ENCODE peak calls at places on chromosomes 2 and 18, in six cellular contexts. One of them, this sample, is unnamed. For H3K27me3 and H3K9me3, the result is how much of the 10 kb centered on the place peaks cover.

GRCh38 chr2:197107291-197108269 is 181.1 kb upstream of the PGAP1 start:
- DNase-seq in CD4-positive, CD25-positive, alpha-beta regulatory T cell: no peak
- DNase-seq in right lobe of liver: no peak
- DNase-seq in fibroblast of lung: peak
- DNase-seq in upper lobe of right lung: no peak
- DNase-seq in lower lobe of right lung: no peak
- DNase-seq in this sample: no peak

GRCh38 chr2:25821225-25822056 is 56.8 kb downstream of the ASXL2 start:
- DNase-seq in right lobe of liver: no peak
- DNase-seq in upper lobe of right lung: no peak
- DNase-seq in lower lobe of right lung: no peak
- DNase-seq in fibroblast of lung: peak
- DNase-seq in CD4-positive, CD25-positive, alpha-beta regulatory T cell: no peak
- DNase-seq in this sample: no peak

GRCh38 chr2:66574701-66575624 is 140.0 kb downstream of the MEIS1 start:
- DNase-seq in upper lobe of right lung: no peak
- DNase-seq in right lobe of liver: peak
- DNase-seq in lower lobe of right lung: no peak
- DNase-seq in fibroblast of lung: peak
- DNase-seq in CD4-positive, CD25-positive, alpha-beta regulatory T cell: no peak
- DNase-seq in this sample: peak

GRCh38 chr2:128448331-128449225 is 129.9 kb upstream of the HS6ST1 start:
- DNase-seq in fibroblast of lung: no peak
- DNase-seq in right lobe of liver: no peak
- DNase-seq in upper lobe of right lung: peak
- DNase-seq in CD4-positive, CD25-positive, alpha-beta regulatory T cell: no peak
- DNase-seq in lower lobe of right lung: no peak
- DNase-seq in this sample: no peak

GRCh38 chr2:46392561-46393351 is 86.6 kb upstream of the TMEM247 start:
- DNase-seq in upper lobe of right lung: no peak
- DNase-seq in right lobe of liver: no peak
- DNase-seq in CD4-positive, CD25-positive, alpha-beta regulatory T cell: no peak
- DNase-seq in fibroblast of lung: no peak
- DNase-seq in lower lobe of right lung: no peak
- DNase-seq in this sample: no peak

GRCh38 chr18:35406666-35407065 is 29.5 kb upstream of the ZNF396 start:
- DNase-seq in upper lobe of right lung: no peak
- DNase-seq in fibroblast of lung: no peak
- DNase-seq in lower lobe of right lung: no peak
- DNase-seq in right lobe of liver: no peak
- DNase-seq in CD4-positive, CD25-positive, alpha-beta regulatory T cell: no peak
- DNase-seq in this sample: no peak

GRCh38 chr2:69291004-69291650 is 95.9 kb downstream of the GFPT1 start:
- DNase-seq in CD4-positive, CD25-positive, alpha-beta regulatory T cell: no peak
- DNase-seq in fibroblast of lung: peak
- DNase-seq in upper lobe of right lung: no peak
- DNase-seq in lower lobe of right lung: no peak
- DNase-seq in right lobe of liver: no peak
- DNase-seq in this sample: peak

GRCh38 chr18:77632738-77633137 is 383.1 kb downstream of the GALR1 start:
- DNase-seq in CD4-positive, CD25-positive, alpha-beta regulatory T cell: no peak
- DNase-seq in fibroblast of lung: no peak
- DNase-seq in right lobe of liver: no peak
- DNase-seq in lower lobe of right lung: no peak
- DNase-seq in upper lobe of right lung: no peak
- DNase-seq in this sample: no peak

GRCh38 chr2:241280291-241280690 is 35.2 kb downstream of the HDLBP start:
- DNase-seq in upper lobe of right lung: no peak
- DNase-seq in lower lobe of right lung: no peak
- DNase-seq in right lobe of liver: no peak
- DNase-seq in fibroblast of lung: no peak
- DNase-seq in CD4-positive, CD25-positive, alpha-beta regulatory T cell: no peak
- DNase-seq in this sample: no peak

GRCh38 chr2:8605350-8606065 is 76.3 kb upstream of the ID2 start:
- DNase-seq in right lobe of liver: no peak
- DNase-seq in fibroblast of lung: peak
- DNase-seq in lower lobe of right lung: peak
- DNase-seq in CD4-positive, CD25-positive, alpha-beta regulatory T cell: no peak
- DNase-seq in upper lobe of right lung: peak
- DNase-seq in this sample: no peak

GRCh38 chr2:31558401-31559295 is 22.1 kb downstream of the SRD5A2 start:
- DNase-seq in CD4-positive, CD25-positive, alpha-beta regulatory T cell: no peak
- DNase-seq in lower lobe of right lung: no peak
- DNase-seq in fibroblast of lung: peak
- DNase-seq in upper lobe of right lung: no peak
- DNase-seq in right lobe of liver: peak
- DNase-seq in this sample: no peak

GRCh38 chr18:75656035-75656434 is 228.5 kb upstream of the SMIM21 start:
- DNase-seq in lower lobe of right lung: no peak
- DNase-seq in CD4-positive, CD25-positive, alpha-beta regulatory T cell: no peak
- DNase-seq in fibroblast of lung: no peak
- DNase-seq in upper lobe of right lung: no peak
- DNase-seq in right lobe of liver: no peak
- DNase-seq in this sample: no peak

GRCh38 chr18:10213526-10213925 is 240.9 kb upstream of the APCDD1 start:
- DNase-seq in upper lobe of right lung: no peak
- DNase-seq in lower lobe of right lung: no peak
- DNase-seq in fibroblast of lung: peak
- DNase-seq in right lobe of liver: no peak
- DNase-seq in CD4-positive, CD25-positive, alpha-beta regulatory T cell: peak
- DNase-seq in this sample: no peak

GRCh38 chr18:11391636-11392035 is 217.8 kb upstream of the SLC35G4 start:
- DNase-seq in CD4-positive, CD25-positive, alpha-beta regulatory T cell: no peak
- DNase-seq in right lobe of liver: no peak
- DNase-seq in lower lobe of right lung: no peak
- DNase-seq in fibroblast of lung: no peak
- DNase-seq in upper lobe of right lung: no peak
- DNase-seq in this sample: no peak

GRCh38 chr2:71932027-71932779 is 215.5 kb downstream of the CYP26B1 start:
- DNase-seq in upper lobe of right lung: peak
- DNase-seq in fibroblast of lung: no peak
- DNase-seq in right lobe of liver: no peak
- DNase-seq in CD4-positive, CD25-positive, alpha-beta regulatory T cell: no peak
- DNase-seq in lower lobe of right lung: no peak
- DNase-seq in this sample: no peak

GRCh38 chr18:67513285-67513684 is 3.2 kb downstream of the DSEL start:
- DNase-seq in upper lobe of right lung: no peak
- DNase-seq in lower lobe of right lung: no peak
- DNase-seq in right lobe of liver: no peak
- DNase-seq in fibroblast of lung: peak
- DNase-seq in CD4-positive, CD25-positive, alpha-beta regulatory T cell: peak
- DNase-seq in this sample: no peak

GRCh38 chr2:134932864-134933526 is 14.4 kb downstream of the CCNT2 start:
- DNase-seq in lower lobe of right lung: no peak
- DNase-seq in CD4-positive, CD25-positive, alpha-beta regulatory T cell: no peak
- DNase-seq in upper lobe of right lung: no peak
- DNase-seq in right lobe of liver: no peak
- DNase-seq in fibroblast of lung: no peak
- DNase-seq in this sample: no peak

GRCh38 chr2:170965446-170966225 is 36.6 kb downstream of the GORASP2 start:
- DNase-seq in fibroblast of lung: peak
- DNase-seq in upper lobe of right lung: no peak
- DNase-seq in lower lobe of right lung: no peak
- DNase-seq in CD4-positive, CD25-positive, alpha-beta regulatory T cell: no peak
- DNase-seq in right lobe of liver: no peak
- DNase-seq in this sample: no peak

GRCh38 chr2:45390433-45390832 is 220.6 kb downstream of the SRBD1 start:
- DNase-seq in upper lobe of right lung: no peak
- DNase-seq in right lobe of liver: no peak
- DNase-seq in fibroblast of lung: no peak
- DNase-seq in CD4-positive, CD25-positive, alpha-beta regulatory T cell: no peak
- DNase-seq in lower lobe of right lung: no peak
- DNase-seq in this sample: no peak

GRCh38 chr2:36554531-36554930 is 43.4 kb downstream of the FEZ2 start:
- DNase-seq in right lobe of liver: no peak
- DNase-seq in CD4-positive, CD25-positive, alpha-beta regulatory T cell: no peak
- DNase-seq in lower lobe of right lung: no peak
- DNase-seq in upper lobe of right lung: no peak
- DNase-seq in fibroblast of lung: no peak
- DNase-seq in this sample: no peak

GRCh38 chr2:33236457-33236856 is 240.0 kb upstream of the RASGRP3 start:
- DNase-seq in CD4-positive, CD25-positive, alpha-beta regulatory T cell: no peak
- DNase-seq in fibroblast of lung: peak
- DNase-seq in right lobe of liver: no peak
- DNase-seq in lower lobe of right lung: no peak
- DNase-seq in upper lobe of right lung: no peak
- DNase-seq in this sample: no peak

GRCh38 chr18:41681138-41681881 is 273.7 kb upstream of the PIK3C3 start:
- DNase-seq in fibroblast of lung: peak
- DNase-seq in CD4-positive, CD25-positive, alpha-beta regulatory T cell: no peak
- DNase-seq in lower lobe of right lung: no peak
- DNase-seq in upper lobe of right lung: no peak
- DNase-seq in right lobe of liver: no peak
- DNase-seq in this sample: no peak

GRCh38 chr2:169184074-169184473 is 114.7 kb downstream of the DHRS9 start:
- DNase-seq in right lobe of liver: no peak
- DNase-seq in fibroblast of lung: no peak
- DNase-seq in CD4-positive, CD25-positive, alpha-beta regulatory T cell: no peak
- DNase-seq in lower lobe of right lung: no peak
- DNase-seq in upper lobe of right lung: no peak
- DNase-seq in this sample: no peak

GRCh38 chr2:77937366-77937765 is 415.2 kb upstream of the LRRTM4 start:
- DNase-seq in lower lobe of right lung: no peak
- DNase-seq in right lobe of liver: no peak
- DNase-seq in CD4-positive, CD25-positive, alpha-beta regulatory T cell: no peak
- DNase-seq in upper lobe of right lung: no peak
- DNase-seq in fibroblast of lung: no peak
- DNase-seq in this sample: no peak

DNA sequence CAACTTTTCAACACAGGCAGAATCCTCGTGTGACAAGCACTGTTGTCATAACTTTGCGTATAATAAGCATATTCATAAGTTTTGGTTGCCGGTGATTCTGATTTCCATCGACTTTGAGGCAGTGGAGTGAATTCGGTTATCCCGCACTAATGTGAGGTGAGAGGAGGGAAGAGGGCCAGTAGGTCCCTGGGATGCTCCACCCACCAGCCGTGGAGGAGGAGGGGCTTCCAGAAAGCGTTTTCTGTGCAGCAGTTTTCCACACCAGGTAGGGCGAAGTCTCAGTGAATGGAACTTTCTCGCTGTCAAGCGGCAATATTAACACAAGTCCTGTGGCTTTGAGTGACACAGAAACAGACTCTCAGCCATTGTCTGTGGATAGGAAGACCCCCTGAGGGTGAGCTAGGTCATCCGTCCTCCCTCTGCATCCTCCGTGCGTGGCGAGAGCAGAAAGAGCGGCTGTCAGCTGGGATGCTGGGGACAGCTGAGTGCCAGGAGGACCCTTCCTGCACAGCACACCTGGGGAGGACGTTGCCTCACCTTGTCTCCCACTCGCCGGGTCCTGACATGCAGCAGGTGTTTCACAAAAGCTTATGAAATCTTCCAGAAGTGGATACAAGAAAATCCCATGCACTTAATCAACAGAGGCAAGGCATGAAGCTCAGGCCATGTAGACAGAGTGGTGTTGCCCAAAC is 67.5 kb downstream of the DCDC2C start:
- DNase-seq in upper lobe of right lung: no peak
- DNase-seq in fibroblast of lung: no peak
- DNase-seq in lower lobe of right lung: no peak
- DNase-seq in CD4-positive, CD25-positive, alpha-beta regulatory T cell: no peak
- DNase-seq in right lobe of liver: no peak
- DNase-seq in this sample: no peak
- H3K27me3 ChIP-seq in upper lobe of right lung: under half
- H3K27me3 ChIP-seq in fibroblast of lung: under half
- H3K27me3 ChIP-seq in lower lobe of right lung: under half
- H3K27me3 ChIP-seq in CD4-positive, CD25-positive, alpha-beta regulatory T cell: under half
- H3K27me3 ChIP-seq in right lobe of liver: under half
- H3K27me3 ChIP-seq in this sample: under half

GRCh38 chr18:26008619-26009018 is 81.8 kb downstream of the SS18 start:
- DNase-seq in lower lobe of right lung: no peak
- DNase-seq in CD4-positive, CD25-positive, alpha-beta regulatory T cell: no peak
- DNase-seq in fibroblast of lung: no peak
- DNase-seq in right lobe of liver: no peak
- DNase-seq in upper lobe of right lung: no peak
- DNase-seq in this sample: no peak
- H3K9me3 ChIP-seq in lower lobe of right lung: under half
- H3K9me3 ChIP-seq in CD4-positive, CD25-positive, alpha-beta regulatory T cell: under half
- H3K9me3 ChIP-seq in fibroblast of lung: under half
- H3K9me3 ChIP-seq in right lobe of liver: under half
- H3K9me3 ChIP-seq in upper lobe of right lung: under half
- H3K9me3 ChIP-seq in this sample: under half

DNA sequence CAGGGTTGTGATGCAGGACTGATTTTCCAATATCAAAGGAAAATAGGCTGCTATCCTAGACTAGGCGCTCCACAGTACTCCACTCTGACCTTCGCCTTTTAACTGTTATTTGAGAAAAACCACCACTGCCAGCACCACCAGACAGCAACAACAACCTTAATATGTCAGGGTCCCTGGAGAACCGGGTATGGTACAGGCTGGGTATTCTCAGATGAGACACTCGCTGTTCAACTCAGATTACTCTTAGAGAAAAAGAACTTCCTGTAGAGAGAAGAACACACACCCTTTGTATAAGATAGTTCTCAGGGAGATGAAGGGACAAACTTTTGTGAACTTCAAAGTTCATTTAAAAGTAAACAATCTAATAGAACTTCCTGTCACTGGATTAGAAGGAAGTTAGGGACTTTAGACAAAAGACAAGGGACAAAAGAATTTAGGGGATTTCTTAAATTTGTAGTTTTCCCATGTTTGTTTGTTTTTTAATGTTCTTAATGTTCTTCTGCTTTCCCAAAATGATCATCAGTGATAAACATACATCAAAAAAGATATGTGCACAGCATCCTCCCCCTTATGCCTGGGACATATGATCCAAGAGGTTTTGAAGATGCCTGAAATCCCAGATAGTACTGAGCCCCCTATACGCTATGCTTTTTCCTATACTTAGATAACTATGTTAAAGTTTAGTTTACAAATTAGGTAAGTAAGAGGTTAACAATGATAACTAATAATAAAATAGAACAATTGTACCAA is 41.3 kb upstream of the PPP1R1C start:
- DNase-seq in CD4-positive, CD25-positive, alpha-beta regulatory T cell: no peak
- DNase-seq in right lobe of liver: no peak
- DNase-seq in lower lobe of right lung: no peak
- DNase-seq in upper lobe of right lung: no peak
- DNase-seq in fibroblast of lung: no peak
- DNase-seq in this sample: no peak
- H3K27me3 ChIP-seq in CD4-positive, CD25-positive, alpha-beta regulatory T cell: under half
- H3K27me3 ChIP-seq in right lobe of liver: under half
- H3K27me3 ChIP-seq in lower lobe of right lung: under half
- H3K27me3 ChIP-seq in upper lobe of right lung: under half
- H3K27me3 ChIP-seq in fibroblast of lung: under half
- H3K27me3 ChIP-seq in this sample: under half

DNA sequence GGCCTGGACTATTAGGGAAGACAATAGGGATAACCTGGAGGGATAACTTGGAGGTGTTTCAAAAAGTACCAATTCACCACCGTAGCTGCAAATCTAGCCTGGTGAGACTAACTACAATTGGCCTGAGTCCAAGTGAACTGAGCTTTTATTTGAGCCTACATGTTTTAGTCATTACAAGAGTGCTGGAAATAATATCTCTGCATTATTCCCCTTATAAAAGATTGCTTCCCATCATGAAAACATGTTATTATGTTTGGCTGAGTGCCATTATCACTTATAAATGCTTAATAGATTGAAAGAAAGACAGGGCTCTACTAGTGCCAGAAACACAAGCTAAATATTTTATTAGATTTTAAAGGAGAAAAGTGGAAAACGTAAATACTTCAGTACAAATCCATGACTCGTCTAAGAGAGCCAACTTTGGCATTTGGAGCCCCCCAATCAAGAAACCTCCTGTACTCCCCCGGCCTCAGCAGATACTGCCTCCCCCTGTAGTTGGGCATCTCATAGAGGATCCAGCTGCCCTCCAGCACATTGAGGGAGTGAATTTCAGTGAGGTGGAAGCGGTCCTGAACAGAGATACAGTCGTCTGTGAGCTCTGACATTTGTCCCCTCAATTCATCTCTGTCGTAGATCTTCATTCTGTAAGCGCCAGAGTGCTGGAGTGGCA is 3.6 kb downstream of the CRYGB start:
- DNase-seq in CD4-positive, CD25-positive, alpha-beta regulatory T cell: no peak
- DNase-seq in upper lobe of right lung: no peak
- DNase-seq in lower lobe of right lung: no peak
- DNase-seq in fibroblast of lung: peak
- DNase-seq in right lobe of liver: no peak
- DNase-seq in this sample: no peak
- H3K9me3 ChIP-seq in CD4-positive, CD25-positive, alpha-beta regulatory T cell: under half
- H3K9me3 ChIP-seq in upper lobe of right lung: under half
- H3K9me3 ChIP-seq in lower lobe of right lung: under half
- H3K9me3 ChIP-seq in fibroblast of lung: under half
- H3K9me3 ChIP-seq in right lobe of liver: under half
- H3K9me3 ChIP-seq in this sample: under half

This sample was measured in AG04450.